ENCODE peak calls at places on chromosomes 6 and 20, in seven cellular contexts. I, O, M, J, B, Z and P are unnamed samples.

GRCh38 chr6:133315811-133316210 is 74.7 kb downstream of the EYA4 start:
- DNase-seq in I (no peak), O (no peak), M (no peak), J (no peak), B (no peak), Z (no peak), P (no peak)

GRCh38 chr20:36311141-36311853 is 5.2 kb downstream of the DLGAP4 start:
- DNase-seq in I (no peak), O (peak), M (peak), J (no peak), B (no peak), Z (no peak), P (no peak)

GRCh38 chr6:13522639-13523038 is 35.2 kb upstream of the GFOD1 start:
- DNase-seq in I (no peak), O (peak), M (peak), J (no peak), B (no peak), Z (no peak), P (no peak)

GRCh38 chr6:31738048-31738979 is 1.5 kb upstream of the MSH5 start:
- DNase-seq in I (peak), O (peak), M (peak), J (peak), B (peak), Z (peak), P (no peak)

GRCh38 chr6:80210618-80211017 is 104.1 kb downstream of the BCKDHB start:
- DNase-seq in I (peak), O (peak), M (peak), J (no peak), B (no peak), Z (peak), P (no peak)

GRCh38 chr20:49894073-49894470 is 21.3 kb downstream of the SPATA2 start:
- DNase-seq in I (no peak), O (no peak), M (no peak), J (no peak), B (no peak), Z (peak), P (no peak)

GRCh38 chr6:167049275-167049674 is 50.1 kb downstream of the CEP43 start:
- DNase-seq in I (no peak), O (no peak), M (no peak), J (no peak), B (no peak), Z (no peak), P (no peak)

GRCh38 chr6:125528614-125529013 is 220.8 kb upstream of the HEY2 start:
- DNase-seq in I (peak), O (no peak), M (no peak), J (no peak), B (no peak), Z (no peak), P (no peak)

GRCh38 chr6:161922631-161923119 is 648.8 kb upstream of the AGPAT4 start:
- DNase-seq in I (peak), O (peak), M (peak), J (no peak), B (peak), Z (peak), P (peak)

GRCh38 chr6:34414999-34415858 is 10.6 kb downstream of the RPS10 start:
- DNase-seq in I (peak), O (peak), M (peak), J (no peak), B (peak), Z (peak), P (peak)

GRCh38 chr6:138689849-138690248 is 83.7 kb upstream of the CCDC28A start:
- DNase-seq in I (no peak), O (no peak), M (no peak), J (no peak), B (no peak), Z (no peak), P (peak)

GRCh38 chr6:135481786-135482369 is 15.7 kb downstream of the AHI1 start:
- DNase-seq in I (peak), O (no peak), M (peak), J (no peak), B (no peak), Z (no peak), P (no peak)

GRCh38 chr6:31896856-31897611 is 464 bp downstream of the EHMT2 start:
- DNase-seq in I (peak), O (no peak), M (no peak), J (no peak), B (peak), Z (no peak), P (no peak)

GRCh38 chr6:124298682-124299081 is 495.0 kb downstream of the NKAIN2 start:
- DNase-seq in I (no peak), O (no peak), M (no peak), J (no peak), B (no peak), Z (no peak), P (no peak)

GRCh38 chr6:154614101-154614500 is 103.6 kb upstream of the CNKSR3 start:
- DNase-seq in I (no peak), O (peak), M (no peak), J (no peak), B (no peak), Z (no peak), P (no peak)

GRCh38 chr6:166563805-166564204 is 22.7 kb downstream of the RAMACL start:
- DNase-seq in I (no peak), O (no peak), M (no peak), J (no peak), B (no peak), Z (no peak), P (no peak)

GRCh38 chr6:62150048-62150663 is 135.9 kb downstream of the KHDRBS2 start:
- DNase-seq in I (peak), O (peak), M (peak), J (no peak), B (no peak), Z (peak), P (peak)

GRCh38 chr6:63425493-63425892 is 105.7 kb upstream of the LGSN start:
- DNase-seq in I (no peak), O (no peak), M (no peak), J (no peak), B (no peak), Z (no peak), P (no peak)

GRCh38 chr6:163442336-163442735 is 27.8 kb downstream of the QKI start:
- DNase-seq in I (no peak), O (no peak), M (no peak), J (no peak), B (no peak), Z (no peak), P (no peak)

GRCh38 chr6:23851551-23851950 is 274.5 kb upstream of the NRSN1 start:
- DNase-seq in I (no peak), O (no peak), M (no peak), J (no peak), B (no peak), Z (no peak), P (no peak)

GRCh38 chr20:9515761-9516657 is 1.6 kb downstream of the LAMP5 start:
- DNase-seq in I (peak), O (peak), M (no peak), J (no peak), B (peak), Z (peak), P (no peak)

GRCh38 chr20:36920334-36920730 is 31.2 kb downstream of the SAMHD1 start:
- DNase-seq in I (no peak), O (no peak), M (no peak), J (no peak), B (no peak), Z (no peak), P (no peak)

GRCh38 chr20:45020236-45020886 is 54.0 kb downstream of the STK4 start:
- DNase-seq in I (peak), O (peak), M (peak), J (no peak), B (no peak), Z (no peak), P (no peak)

GRCh38 chr6:157516319-157517026 is 135.5 kb downstream of the ZDHHC14 start:
- DNase-seq in I (no peak), O (no peak), M (no peak), J (no peak), B (no peak), Z (no peak), P (no peak)

GRCh38 chr6:28719275-28719940 is 193.7 kb downstream of the GPX5 start:
- DNase-seq in I (peak), O (no peak), M (no peak), J (no peak), B (no peak), Z (peak), P (peak)

GRCh38 chr20:39145921-39146320 is 183.8 kb downstream of the DHX35 start:
- DNase-seq in I (peak), O (no peak), M (no peak), J (no peak), B (no peak), Z (no peak), P (no peak)

GRCh38 chr6:91826128-91826527 is 1239.3 kb upstream of the MAP3K7 start:
- DNase-seq in I (no peak), O (no peak), M (no peak), J (no peak), B (no peak), Z (no peak), P (no peak)

GRCh38 chr6:85865665-85866372 is 223.1 kb upstream of the SYNCRIP start:
- DNase-seq in I (no peak), O (peak), M (peak), J (no peak), B (no peak), Z (peak), P (no peak)

DNA sequence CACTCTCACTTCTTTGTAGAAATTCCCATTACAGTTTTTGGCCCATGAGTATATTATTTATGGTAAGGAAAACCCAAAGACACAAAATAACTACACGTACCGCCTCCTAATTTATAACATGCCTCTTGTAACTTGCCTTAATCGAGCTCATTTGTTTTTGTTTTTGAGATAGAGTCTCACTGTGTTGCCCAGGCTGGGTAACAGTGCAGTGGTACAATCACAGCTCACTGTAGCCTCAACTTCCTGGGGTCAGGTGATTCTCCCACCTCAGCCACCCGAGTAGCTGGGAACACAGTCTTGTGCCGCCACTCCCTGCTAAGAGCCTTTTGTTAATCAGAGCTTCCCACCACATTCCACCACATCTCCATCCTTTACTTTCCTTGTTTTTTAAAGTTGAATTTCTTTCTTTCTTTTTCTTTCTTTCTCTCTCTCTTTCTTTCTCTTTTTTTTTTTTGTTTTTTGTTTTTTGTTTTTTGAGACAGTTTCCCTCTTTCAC is 15.5 kb downstream of the ASIP start:
- DNase-seq in I (peak), O (no peak), M (no peak), J (no peak), B (no peak), Z (no peak), P (no peak)
- H3K4me3 ChIP-seq in I (no peak), O (no peak), M (no peak), J (no peak), B (no peak), Z (no peak), P (no peak)

DNA sequence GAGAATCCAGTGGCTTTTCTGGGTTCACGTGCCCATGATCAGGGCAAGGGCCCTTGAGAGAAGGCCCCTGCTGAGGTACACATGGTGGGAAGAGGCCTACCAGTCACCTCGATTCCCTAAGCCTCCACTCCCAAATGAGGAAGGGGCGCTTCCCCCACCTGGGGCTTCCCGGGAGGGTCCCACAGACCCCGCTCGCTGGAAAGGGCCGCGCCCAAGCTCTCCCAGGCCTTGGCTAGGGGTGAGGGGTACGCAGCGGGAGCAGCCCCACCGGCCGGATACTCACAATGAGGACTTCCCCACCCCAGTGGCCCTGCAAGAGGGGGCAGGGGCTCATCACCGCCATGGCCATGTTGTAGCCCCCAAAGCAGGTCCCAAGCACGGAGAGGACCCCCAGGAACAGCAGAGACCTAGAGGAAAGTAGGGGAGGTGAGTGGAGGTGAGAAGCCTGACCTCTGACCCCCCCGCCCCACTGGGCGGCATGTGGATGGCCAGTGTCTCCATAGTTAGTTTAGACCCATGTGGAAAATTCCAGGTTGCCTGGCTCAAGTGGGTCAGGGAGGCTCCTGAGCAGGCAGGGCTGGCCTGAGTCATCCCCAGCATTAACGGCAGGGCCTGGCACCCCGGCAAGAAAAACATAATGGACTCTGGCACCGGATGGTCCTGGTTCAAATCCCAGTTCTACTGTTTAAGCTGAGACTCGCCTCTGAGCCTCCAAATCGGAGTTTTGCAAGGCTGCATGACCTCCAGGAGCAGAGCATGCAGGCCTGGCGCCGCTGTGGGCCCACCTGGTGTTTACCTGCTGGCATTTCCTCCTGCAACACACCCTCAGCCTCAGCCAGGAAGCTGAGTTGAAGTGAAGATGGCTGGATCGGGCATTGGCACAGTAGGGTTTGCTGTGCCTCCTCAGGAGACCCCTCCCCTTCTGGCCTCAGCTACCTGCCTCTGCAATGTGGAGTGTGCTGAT is 6.6 kb downstream of the SLC52A3 start:
- DNase-seq in I (no peak), O (no peak), M (no peak), J (no peak), B (no peak), Z (no peak), P (peak)
- H3K4me3 ChIP-seq in I (peak), O (no peak), M (no peak), J (no peak), B (no peak), Z (no peak), P (no peak)

DNA sequence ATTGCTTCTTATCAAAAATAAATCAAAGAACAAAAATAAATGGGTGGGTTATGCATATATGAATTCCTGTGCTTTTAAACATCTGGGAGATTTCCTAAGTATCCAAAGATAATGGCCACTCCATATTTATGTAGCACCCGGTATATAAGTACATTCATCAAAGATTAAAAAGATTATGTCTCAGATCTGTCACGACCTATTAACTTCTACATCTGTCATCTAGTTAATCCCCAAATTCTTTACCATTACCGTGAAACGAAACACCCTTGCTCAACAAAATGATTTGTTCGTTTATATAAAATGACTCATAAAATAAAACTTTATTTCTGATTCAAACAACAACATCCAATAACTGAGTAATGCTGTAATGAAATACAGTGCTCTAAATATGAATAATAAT is 64.8 kb upstream of the FOXQ1 start:
- DNase-seq in I (no peak), O (no peak), M (no peak), J (no peak), B (no peak), Z (no peak), P (no peak)
- H3K4me3 ChIP-seq in I (no peak), O (no peak), M (no peak), J (no peak), B (no peak), Z (no peak), P (no peak)

GRCh38 chr20:61295726-61296628 is 43.9 kb downstream of the CDH4 start:
- DNase-seq in I (no peak), O (no peak), M (no peak), J (peak), B (no peak), Z (no peak), P (peak)
- H3K4me3 ChIP-seq in I (no peak), O (no peak), M (no peak), J (no peak), B (no peak), Z (no peak), P (no peak)

GRCh38 chr6:159108438-159108985 is 60.7 kb upstream of the FNDC1 start:
- DNase-seq in I (no peak), O (peak), M (no peak), J (no peak), B (no peak), Z (no peak), P (no peak)
- H3K4me3 ChIP-seq in I (no peak), O (no peak), M (no peak), J (no peak), B (no peak), Z (no peak), P (no peak)

DNA sequence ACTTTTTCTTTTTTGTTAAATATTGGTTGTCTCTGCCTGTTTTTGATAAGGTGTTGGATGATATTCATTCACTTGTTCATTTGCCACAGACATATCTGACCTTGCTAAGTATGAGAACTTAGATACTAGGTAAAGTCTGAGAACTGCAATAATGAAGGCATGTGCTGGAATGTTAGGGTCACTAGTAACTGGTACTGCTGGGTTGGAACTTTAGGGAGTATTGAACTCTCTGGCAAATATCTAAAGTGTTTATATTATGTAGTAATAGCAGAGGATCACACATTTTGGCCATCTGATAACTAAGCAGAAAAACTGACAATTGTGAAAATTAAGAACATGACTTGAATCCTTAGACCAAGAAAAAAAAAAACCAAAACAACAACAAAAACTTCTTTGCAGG is 162.7 kb downstream of the MEI4 start:
- DNase-seq in I (no peak), O (no peak), M (no peak), J (no peak), B (no peak), Z (no peak), P (no peak)
- H3K4me3 ChIP-seq in I (no peak), O (no peak), M (no peak), J (no peak), B (no peak), Z (no peak), P (no peak)